ENCODE peak calls at places on chromosome 10, in ten cellular contexts. X is H1, N is GM23338, B is lower lobe of right lung, L is right atrium auricular region, C is A673, A is cardiac muscle cell, F is tibial nerve, Y is upper lobe of right lung, M is transverse colon. V is an unnamed sample. For H3K36me3, the result is how much of the 10 kb centered on the place peaks cover.

GRCh38 chr10:972763-973162 is 15.5 kb upstream of the GTPBP4 start:
- DNase-seq in M (no peak), F (no peak), N (no peak), C (no peak), B (no peak), X (no peak), L (no peak), Y (peak), A (no peak), V (no peak)

GRCh38 chr10:121036431-121036830 is 185.3 kb downstream of the WDR11 start:
- DNase-seq in Y (no peak), X (no peak), N (peak), M (peak), B (no peak), A (no peak), L (no peak), C (peak), F (no peak), V (no peak)

GRCh38 chr10:102644066-102644645 is at the start of gene TRIM8:
- DNase-seq in Y (peak), A (peak), N (peak), B (peak), L (no peak), F (no peak), X (peak), M (peak), C (peak), V (peak)

GRCh38 chr10:132788180-132788830 is 2.4 kb upstream of the NKX6-2 start:
- DNase-seq in Y (no peak), N (peak), X (no peak), C (no peak), B (no peak), A (peak), M (peak), F (no peak), L (no peak), V (no peak)

GRCh38 chr10:131440405-131441360 is 129.2 kb upstream of the TCERG1L start:
- DNase-seq in A (no peak), Y (no peak), X (no peak), N (no peak), B (no peak), F (no peak), M (no peak), L (no peak), C (no peak), V (no peak)

GRCh38 chr10:71077796-71078453 is 134.4 kb upstream of the UNC5B start:
- DNase-seq in L (peak), N (no peak), B (no peak), Y (peak), C (no peak), F (no peak), X (peak), A (no peak), M (peak), V (no peak)

GRCh38 chr10:50312464-50313437 is 61.4 kb upstream of the ASAH2 start:
- DNase-seq in M (no peak), L (no peak), Y (no peak), F (no peak), X (no peak), B (no peak), A (peak), C (no peak), N (no peak), V (no peak)

GRCh38 chr10:86204421-86205045 is 162.1 kb downstream of the GRID1 start:
- DNase-seq in Y (peak), N (no peak), L (no peak), M (no peak), B (no peak), X (no peak), C (no peak), F (no peak), A (no peak), V (no peak)

GRCh38 chr10:8040651-8041050 is 13.8 kb upstream of the GATA3 start:
- DNase-seq in X (no peak), Y (no peak), B (no peak), N (no peak), C (no peak), A (no peak), M (no peak), L (no peak), F (no peak), V (no peak)

GRCh38 chr10:24223341-24223740 is 14.4 kb downstream of the KIAA1217 start:
- DNase-seq in F (no peak), N (no peak), A (no peak), Y (no peak), B (no peak), M (no peak), L (no peak), C (no peak), X (no peak), V (no peak)

GRCh38 chr10:52577047-52577446 is 195.5 kb downstream of the MBL2 start:
- DNase-seq in C (no peak), M (no peak), N (no peak), L (no peak), B (no peak), F (no peak), X (no peak), A (no peak), Y (no peak), V (no peak)

GRCh38 chr10:72834183-72834825 is 59.2 kb upstream of the OIT3 start:
- DNase-seq in F (no peak), N (peak), L (no peak), C (peak), B (no peak), Y (no peak), M (no peak), A (peak), X (no peak), V (peak)

GRCh38 chr10:26881600-26882331 is 21.0 kb upstream of the ABI1 start:
- DNase-seq in N (peak), M (no peak), X (no peak), A (peak), Y (no peak), L (no peak), B (no peak), F (no peak), C (peak), V (no peak)

GRCh38 chr10:101857802-101858476 is 14.3 kb upstream of the KCNIP2 start:
- DNase-seq in Y (no peak), B (no peak), A (no peak), M (no peak), L (no peak), F (no peak), N (no peak), X (no peak), C (no peak), V (no peak)

GRCh38 chr10:63757067-63757466 is 235.9 kb downstream of the REEP3 start:
- DNase-seq in L (no peak), N (no peak), F (no peak), Y (no peak), A (no peak), B (no peak), M (no peak), X (no peak), C (no peak), V (no peak)

GRCh38 chr10:70115948-70116682 is 16.5 kb downstream of the AIFM2 start:
- DNase-seq in Y (no peak), L (no peak), A (peak), N (peak), C (peak), F (no peak), X (peak), B (no peak), M (peak), V (no peak)

GRCh38 chr10:62817763-62818425 is 1.7 kb upstream of the EGR2 start:
- DNase-seq in A (peak), C (peak), L (peak), B (peak), M (peak), Y (peak), F (peak), X (no peak), N (peak), V (peak)

GRCh38 chr10:66838656-66839055 is 87.2 kb upstream of the LRRTM3 start:
- DNase-seq in M (no peak), F (no peak), N (no peak), B (no peak), A (no peak), L (no peak), X (no peak), C (no peak), Y (no peak), V (no peak)

GRCh38 chr10:59876695-59877094 is 29.7 kb downstream of the CCDC6 start:
- DNase-seq in M (no peak), X (no peak), B (no peak), F (no peak), N (no peak), L (no peak), A (no peak), C (no peak), Y (no peak), V (no peak)

GRCh38 chr10:122847782-122848604 is 2.3 kb upstream of the CUZD1 start:
- DNase-seq in L (no peak), C (no peak), F (no peak), B (no peak), N (no peak), A (no peak), X (no peak), M (no peak), Y (no peak), V (no peak)

GRCh38 chr10:125190961-125191360 is 30.6 kb upstream of the CTBP2 start:
- DNase-seq in N (no peak), B (no peak), X (no peak), L (no peak), A (no peak), F (no peak), Y (no peak), M (no peak), C (no peak), V (no peak)

GRCh38 chr10:93280121-93280698 is 201.9 kb downstream of the MYOF start:
- DNase-seq in A (no peak), M (no peak), L (no peak), N (peak), C (no peak), X (peak), Y (no peak), B (no peak), F (no peak), V (no peak)

GRCh38 chr10:132205650-132206376 is 19.1 kb downstream of the DPYSL4 start:
- DNase-seq in Y (no peak), M (no peak), A (no peak), N (no peak), X (no peak), L (no peak), F (no peak), C (no peak), B (peak), V (no peak)

GRCh38 chr10:117311261-117311660 is 64.0 kb downstream of the PDZD8 start:
- DNase-seq in C (no peak), N (no peak), L (no peak), Y (no peak), X (no peak), A (no peak), M (no peak), F (no peak), B (no peak), V (no peak)

GRCh38 chr10:2908851-2909630 is 158.3 kb upstream of the PFKP start:
- DNase-seq in X (no peak), F (no peak), N (no peak), C (no peak), Y (no peak), A (no peak), B (no peak), L (no peak), M (no peak), V (no peak)

GRCh38 chr10:130038019-130038555 is 72.5 kb downstream of the C10orf143 start:
- DNase-seq in N (no peak), Y (peak), A (no peak), B (no peak), L (no peak), C (no peak), F (no peak), M (no peak), X (peak), V (no peak)

GRCh38 chr10:70576803-70577517 is 25.6 kb downstream of the PRF1 start:
- DNase-seq in M (no peak), B (no peak), N (no peak), L (no peak), A (no peak), C (no peak), X (no peak), F (no peak), Y (no peak), V (no peak)

GRCh38 chr10:29470355-29470705 is 164.4 kb downstream of the SVIL start:
- DNase-seq in B (no peak), Y (no peak), N (peak), C (peak), X (peak), L (no peak), F (no peak), M (no peak), A (no peak), V (no peak)

GRCh38 chr10:72009430-72010081 is 45.4 kb downstream of the CHST3 start:
- DNase-seq in X (no peak), L (peak), C (peak), B (peak), A (peak), F (peak), M (peak), N (peak), Y (peak), V (no peak)

GRCh38 chr10:86017841-86018734 is 348.5 kb downstream of the GRID1 start:
- DNase-seq in L (no peak), F (no peak), B (peak), X (no peak), M (no peak), N (no peak), A (no peak), Y (peak), C (no peak), V (peak)

GRCh38 chr10:68618234-68618633 is 58.1 kb downstream of the TET1 start:
- DNase-seq in A (no peak), C (no peak), B (no peak), Y (no peak), X (no peak), N (no peak), F (no peak), M (no peak), L (no peak), V (no peak)

GRCh38 chr10:58173391-58173790 is 94.3 kb downstream of the IPMK start:
- DNase-seq in F (no peak), N (no peak), M (no peak), A (no peak), B (no peak), X (no peak), Y (no peak), L (no peak), C (no peak), V (no peak)

GRCh38 chr10:114663631-114664030 is 5.6 kb upstream of the ABLIM1 start:
- DNase-seq in X (no peak), B (no peak), F (no peak), C (no peak), M (no peak), A (no peak), L (no peak), Y (no peak), N (peak), V (no peak)

GRCh38 chr10:114665873-114666272 is 7.8 kb upstream of the ABLIM1 start:
- DNase-seq in C (no peak), N (no peak), Y (no peak), M (no peak), A (no peak), L (no peak), F (no peak), B (no peak), X (no peak), V (no peak)

GRCh38 chr10:114662651-114663217 is 4.7 kb upstream of the ABLIM1 start:
- DNase-seq in F (no peak), B (no peak), A (no peak), X (no peak), L (no peak), M (no peak), Y (no peak), C (peak), N (no peak), V (no peak)

GRCh38 chr10:114664127-114664526 is 6.1 kb upstream of the ABLIM1 start:
- DNase-seq in A (no peak), M (no peak), B (no peak), C (no peak), F (no peak), N (peak), X (no peak), L (no peak), Y (no peak), V (no peak)

GRCh38 chr10:114665406-114665805 is 7.3 kb upstream of the ABLIM1 start:
- DNase-seq in F (no peak), N (no peak), X (no peak), Y (no peak), C (no peak), B (no peak), L (no peak), A (no peak), M (no peak), V (no peak)
- H3K27ac ChIP-seq in F (peak), N (no peak), X (no peak), Y (no peak), C (no peak), B (no peak), L (peak), A (no peak), M (no peak), V (no peak)

GRCh38 chr10:89591796-89592271 is 53.2 kb downstream of the PANK1 start:
- DNase-seq in Y (no peak), N (no peak), L (no peak), M (no peak), B (no peak), F (no peak), C (no peak), A (peak), X (no peak), V (no peak)
- H3K36me3 ChIP-seq in Y (under half), N (under half), L (under half), M (under half), B (under half), F (under half), C (under half), A (under half), X (under half), V (under half)

DNA sequence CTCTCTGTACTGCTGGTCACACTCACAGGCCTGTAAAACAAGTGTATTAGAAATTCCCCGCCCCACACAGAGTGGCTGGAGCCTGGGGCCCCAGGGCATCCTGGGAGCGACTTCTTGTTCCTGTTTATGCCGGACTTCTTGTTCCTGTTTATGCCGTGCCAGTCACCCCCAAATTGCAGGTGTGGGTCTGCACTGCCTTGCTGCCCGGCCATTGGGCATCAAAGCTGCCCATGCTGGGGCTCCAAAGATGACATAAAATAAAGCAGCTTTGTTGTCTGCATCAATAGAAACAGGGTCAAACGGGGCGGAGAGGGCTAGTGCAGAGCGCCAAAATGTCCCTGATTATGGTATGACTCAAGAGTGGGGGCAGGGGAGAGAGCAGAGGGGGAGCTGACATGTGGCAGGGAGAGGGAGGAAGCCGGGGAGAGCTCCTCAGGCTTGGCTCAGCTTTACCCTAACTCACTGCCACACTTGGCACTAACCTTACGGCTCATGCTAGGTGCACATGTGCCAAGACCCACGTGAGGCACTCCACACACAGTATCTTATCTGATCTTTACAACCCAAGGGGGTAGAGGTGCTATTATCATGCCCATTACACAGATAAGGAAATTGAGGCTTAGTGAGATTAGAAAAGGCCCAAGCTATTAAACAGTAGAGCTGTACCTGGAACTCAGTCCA is 98.4 kb downstream of the PIP4K2A start:
- DNase-seq in F (no peak), Y (peak), B (peak), A (peak), M (peak), N (no peak), L (no peak), C (no peak), X (no peak), V (peak)
- H3K4me3 ChIP-seq in F (no peak), Y (peak), B (peak), A (no peak), M (peak), N (no peak), L (peak), C (no peak), X (no peak), V (no peak)

GRCh38 chr10:44297963-44298362 is 86.9 kb downstream of the CXCL12 start:
- DNase-seq in X (no peak), L (no peak), F (no peak), N (peak), B (no peak), M (no peak), Y (no peak), A (no peak), C (no peak), V (no peak)

GRCh38 chr10:44300666-44301649 is 83.9 kb downstream of the CXCL12 start:
- DNase-seq in M (no peak), L (no peak), X (no peak), B (no peak), Y (no peak), A (peak), C (no peak), F (no peak), N (no peak), V (peak)

GRCh38 chr10:44306147-44306710 is 78.7 kb downstream of the CXCL12 start:
- DNase-seq in B (no peak), C (no peak), A (peak), M (no peak), L (no peak), X (no peak), F (no peak), N (no peak), Y (no peak), V (no peak)

GRCh38 chr10:44298713-44299112 is 86.2 kb downstream of the CXCL12 start:
- DNase-seq in A (no peak), Y (no peak), F (no peak), B (no peak), M (no peak), N (peak), C (no peak), L (no peak), X (no peak), V (no peak)

DNA sequence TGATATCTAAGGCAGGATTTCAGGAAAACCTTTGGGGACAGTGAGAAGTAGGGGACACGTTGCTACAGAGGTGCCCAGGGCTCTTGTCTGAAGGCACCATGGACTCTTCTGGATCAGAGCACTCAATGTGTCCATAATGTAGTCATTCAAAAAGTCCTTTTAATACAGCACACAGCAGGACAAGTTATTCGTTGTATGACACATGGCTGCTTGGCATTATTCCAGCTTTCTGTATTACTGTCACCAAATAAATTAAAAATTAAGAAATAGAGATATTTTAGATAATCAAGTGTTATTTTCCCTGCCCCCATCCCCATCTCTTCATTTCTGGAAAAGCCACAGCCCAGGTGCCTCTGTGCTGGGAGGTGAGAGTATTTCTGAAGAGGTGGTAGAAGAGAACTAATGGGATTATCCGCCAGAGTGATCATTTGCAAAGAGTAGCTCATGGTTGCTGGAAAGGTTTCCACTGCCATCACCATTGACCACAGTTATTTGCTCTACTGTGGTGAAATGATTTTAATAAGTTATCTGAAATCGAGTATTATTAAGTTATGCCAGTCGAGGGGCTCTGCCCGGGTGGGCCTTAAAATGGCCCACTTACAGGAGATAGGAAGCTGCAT is 83.0 kb downstream of the CXCL12 start:
- DNase-seq in N (no peak), A (no peak), L (no peak), F (no peak), B (no peak), M (no peak), C (no peak), Y (no peak), X (no peak), V (no peak)
- H3K27ac ChIP-seq in N (no peak), A (no peak), L (no peak), F (no peak), B (no peak), M (no peak), C (no peak), Y (no peak), X (no peak), V (no peak)

GRCh38 chr10:6713120-6713519 is 133.0 kb upstream of the PRKCQ start:
- DNase-seq in B (no peak), C (no peak), F (no peak), A (no peak), L (no peak), Y (no peak), X (no peak), N (no peak), M (no peak), V (no peak)

GRCh38 chr10:6713716-6714115 is 133.6 kb upstream of the PRKCQ start:
- DNase-seq in Y (no peak), F (no peak), M (no peak), L (no peak), N (peak), B (no peak), C (peak), A (peak), X (no peak), V (no peak)

GRCh38 chr10:6706725-6707124 is 126.6 kb upstream of the PRKCQ start:
- DNase-seq in L (no peak), C (no peak), M (no peak), Y (no peak), N (no peak), B (no peak), F (no peak), A (no peak), X (no peak), V (no peak)

GRCh38 chr10:6707329-6707728 is 127.3 kb upstream of the PRKCQ start:
- DNase-seq in M (no peak), F (no peak), X (no peak), B (no peak), C (no peak), N (no peak), L (no peak), A (no peak), Y (no peak), V (no peak)

GRCh38 chr10:6711286-6711817 is 131.3 kb upstream of the PRKCQ start:
- DNase-seq in M (no peak), A (no peak), X (no peak), C (peak), Y (no peak), L (no peak), F (no peak), N (no peak), B (no peak), V (no peak)
- H3K36me3 ChIP-seq in M (under half), A (under half), X (under half), C (under half), Y (under half), L (under half), F (under half), N (under half), B (under half), V (under half)

V was measured in pancreas.